ENCODE peak calls at places on chromosomes 13 and 19, in five cellular contexts. L is sigmoid colon, E is GM12878, N is endothelial cell of umbilical vein, X is transverse colon. R is an unnamed sample.

GRCh38 chr13:30739646-30740642 is 4.6 kb downstream of the ALOX5AP start:
- DNase-seq in L (no peak), E (peak), N (peak), X (no peak), R (no peak)

GRCh38 chr13:95121516-95121915 is 179.7 kb downstream of the ABCC4 start:
- DNase-seq in L (no peak), E (no peak), N (no peak), X (no peak), R (no peak)

GRCh38 chr13:51626749-51627148 is 42.5 kb downstream of the WDFY2 start:
- DNase-seq in L (no peak), E (no peak), N (no peak), X (no peak), R (no peak)

GRCh38 chr13:102100234-102100633 is 301.6 kb downstream of the FGF14 start:
- DNase-seq in L (no peak), E (no peak), N (no peak), X (no peak), R (no peak)

GRCh38 chr19:45517641-45518468 is 10.6 kb downstream of the VASP start:
- DNase-seq in L (no peak), E (no peak), N (no peak), X (no peak), R (no peak)

GRCh38 chr13:113786262-113786841 is 27.3 kb downstream of the TMEM255B start:
- DNase-seq in L (no peak), E (no peak), N (peak), X (no peak), R (no peak)

GRCh38 chr19:18428837-18429674 is 8.9 kb downstream of the ISYNA1 start:
- DNase-seq in L (peak), E (no peak), N (peak), X (peak), R (no peak)

GRCh38 chr13:76717092-76717491 is 169.1 kb downstream of the KCTD12 start:
- DNase-seq in L (no peak), E (no peak), N (no peak), X (no peak), R (no peak)

GRCh38 chr19:10514211-10515145 is 2.8 kb downstream of the S1PR5 start:
- DNase-seq in L (no peak), E (no peak), N (no peak), X (no peak), R (no peak)

GRCh38 chr19:44722131-44723121 is 23.5 kb downstream of the CEACAM16 start:
- DNase-seq in L (no peak), E (peak), N (peak), X (no peak), R (no peak)

GRCh38 chr19:10988921-10989320 is 28.1 kb downstream of the SMARCA4 start:
- DNase-seq in L (no peak), E (no peak), N (no peak), X (no peak), R (no peak)

GRCh38 chr19:36488816-36489138 is 584 bp downstream of the ZNF566 start:
- DNase-seq in L (no peak), E (no peak), N (no peak), X (no peak), R (no peak)

GRCh38 chr13:113746143-113746525 is 12.9 kb upstream of the TMEM255B start:
- DNase-seq in L (no peak), E (no peak), N (no peak), X (peak), R (no peak)

GRCh38 chr13:112740502-112741131 is 50.8 kb downstream of the ATP11A start:
- DNase-seq in L (peak), E (no peak), N (peak), X (peak), R (no peak)

GRCh38 chr19:4328243-4328990 is 10.2 kb downstream of the STAP2 start:
- DNase-seq in L (peak), E (peak), N (peak), X (peak), R (peak)

GRCh38 chr19:4326837-4327251 is 11.8 kb downstream of the STAP2 start:
- DNase-seq in L (no peak), E (no peak), N (no peak), X (no peak), R (no peak)

GRCh38 chr19:4327252-4327876 is 11.3 kb downstream of the STAP2 start:
- DNase-seq in L (peak), E (no peak), N (peak), X (peak), R (no peak)

GRCh38 chr19:4327877-4328242 is 10.8 kb downstream of the STAP2 start:
- DNase-seq in L (no peak), E (no peak), N (no peak), X (no peak), R (no peak)

DNA sequence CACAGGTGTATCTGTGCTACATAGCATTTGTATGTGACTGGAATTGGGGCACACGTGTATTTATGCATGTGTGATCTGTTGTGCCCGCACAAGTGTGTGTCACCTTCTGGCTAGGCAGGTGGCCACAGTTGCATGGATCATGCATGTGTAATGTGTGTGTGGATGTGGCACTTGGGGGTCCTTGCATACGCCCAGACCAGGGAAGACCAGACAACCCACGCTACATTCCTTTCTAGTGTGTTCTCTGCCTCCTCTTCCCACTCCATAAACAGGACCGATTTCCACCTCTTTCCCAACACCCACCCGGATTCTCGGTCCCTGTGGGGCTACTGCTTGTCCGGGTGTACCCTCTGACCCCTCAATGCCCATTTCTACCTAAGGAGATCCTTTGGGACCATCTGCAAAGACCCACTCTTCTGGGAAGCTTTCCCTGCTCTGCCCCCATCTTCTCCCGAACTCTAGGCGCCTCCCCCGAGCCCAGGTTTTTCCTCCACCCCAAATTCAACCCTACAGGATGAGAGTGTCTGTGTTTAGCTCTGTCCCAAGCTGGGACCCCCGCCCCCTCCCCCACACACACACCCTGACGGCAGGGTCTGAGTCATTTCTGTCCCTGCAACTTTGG is 12.3 kb downstream of the STAP2 start:
- DNase-seq in L (no peak), E (no peak), N (no peak), X (no peak), R (no peak)
- H3K4me3 ChIP-seq in L (no peak), E (no peak), N (no peak), X (no peak), R (no peak)

DNA sequence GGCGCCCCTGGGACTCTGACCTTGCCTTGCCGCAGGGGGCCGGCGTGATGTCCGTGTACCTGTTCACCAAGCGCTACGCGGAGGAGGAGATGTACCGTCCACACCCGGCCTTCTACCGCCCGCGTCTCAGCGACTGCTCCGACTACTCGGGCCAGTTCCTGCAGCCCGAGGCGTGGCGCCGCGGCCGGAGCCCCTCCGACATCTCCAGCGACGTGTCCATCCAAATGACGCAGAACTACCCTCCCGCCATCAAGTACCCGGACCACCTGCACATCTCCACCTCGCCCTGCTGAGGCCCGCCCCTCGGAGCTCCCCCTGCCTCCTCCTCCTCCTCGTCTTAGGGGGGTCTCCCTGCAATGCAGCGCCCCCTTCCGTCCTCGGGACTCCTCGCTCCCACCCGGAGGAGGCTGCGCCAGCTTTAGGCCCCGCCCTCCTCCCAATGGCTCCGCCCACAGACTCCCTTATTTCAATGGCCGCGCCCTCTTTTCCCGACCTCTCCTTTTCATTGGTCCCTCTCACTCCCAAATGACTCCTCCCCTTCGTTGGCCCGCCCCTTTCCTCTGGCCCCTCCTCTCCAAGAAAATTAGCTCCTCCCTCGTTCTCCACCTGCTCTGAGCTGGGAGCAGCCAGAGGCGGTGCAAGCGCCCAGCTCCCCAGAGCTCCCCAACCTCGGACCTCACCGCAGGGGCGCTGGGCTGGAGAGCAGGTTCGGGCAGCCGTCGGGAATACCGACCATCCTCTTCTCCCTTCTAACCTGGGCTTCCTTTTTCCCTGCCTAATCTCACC is 20.5 kb upstream of the CACNG8 start:
- DNase-seq in L (no peak), E (no peak), N (peak), X (no peak), R (no peak)
- H3K27ac ChIP-seq in L (no peak), E (no peak), N (no peak), X (no peak), R (no peak)

GRCh38 chr13:57630661-57631606 is 610 bp upstream of the PCDH17 start:
- DNase-seq in L (no peak), E (no peak), N (peak), X (no peak), R (no peak)

GRCh38 chr13:57629391-57629804 is 2.1 kb upstream of the PCDH17 start:
- DNase-seq in L (no peak), E (no peak), N (no peak), X (no peak), R (no peak)

GRCh38 chr13:57627663-57628062 is 3.9 kb upstream of the PCDH17 start:
- DNase-seq in L (no peak), E (no peak), N (peak), X (no peak), R (no peak)

GRCh38 chr13:57631607-57632275 is at the start of gene PCDH17:
- DNase-seq in L (no peak), E (no peak), N (peak), X (peak), R (no peak)

DNA sequence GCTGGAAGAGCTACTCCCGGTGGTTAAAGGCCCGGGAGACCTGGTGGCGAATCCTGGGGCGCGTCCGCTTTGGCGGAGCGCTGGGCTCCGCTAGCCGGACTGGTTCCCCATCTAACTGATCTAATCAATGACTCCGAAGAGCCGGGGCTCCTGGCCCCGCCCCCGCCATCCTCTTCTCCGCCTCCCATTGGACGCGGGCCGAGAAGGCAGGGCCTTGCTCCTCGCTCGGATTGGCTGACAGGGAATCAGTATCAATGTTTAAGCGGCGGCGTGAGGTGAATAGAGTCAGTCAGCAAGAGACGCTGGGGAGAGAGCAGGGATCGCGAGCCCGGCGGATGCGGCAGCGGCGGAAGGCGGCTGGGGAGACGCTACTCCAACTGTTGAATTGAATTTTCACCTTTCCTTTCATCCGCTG is 1.7 kb upstream of the PCDH17 start:
- DNase-seq in L (peak), E (no peak), N (peak), X (peak), R (no peak)
- TF ChIP-seq POLR2AphosphoS5 in L (peak), E (no peak), N (peak), X (peak), R (peak)

GRCh38 chr13:44433863-44434262 is 60.2 kb downstream of the SERP2 start:
- DNase-seq in L (no peak), E (no peak), N (no peak), X (no peak), R (no peak)

GRCh38 chr13:44435142-44435982 is 61.7 kb downstream of the SERP2 start:
- DNase-seq in L (peak), E (peak), N (peak), X (peak), R (peak)

GRCh38 chr13:44434441-44435141 is 61.0 kb downstream of the SERP2 start:
- DNase-seq in L (no peak), E (no peak), N (no peak), X (no peak), R (no peak)

GRCh38 chr13:44431150-44431549 is 57.5 kb downstream of the SERP2 start:
- DNase-seq in L (no peak), E (no peak), N (no peak), X (peak), R (no peak)

GRCh38 chr13:44432595-44432994 is 59.0 kb downstream of the SERP2 start:
- DNase-seq in L (no peak), E (no peak), N (peak), X (no peak), R (no peak)
- H3K4me3 ChIP-seq in L (no peak), E (no peak), N (no peak), X (no peak), R (no peak)

DNA sequence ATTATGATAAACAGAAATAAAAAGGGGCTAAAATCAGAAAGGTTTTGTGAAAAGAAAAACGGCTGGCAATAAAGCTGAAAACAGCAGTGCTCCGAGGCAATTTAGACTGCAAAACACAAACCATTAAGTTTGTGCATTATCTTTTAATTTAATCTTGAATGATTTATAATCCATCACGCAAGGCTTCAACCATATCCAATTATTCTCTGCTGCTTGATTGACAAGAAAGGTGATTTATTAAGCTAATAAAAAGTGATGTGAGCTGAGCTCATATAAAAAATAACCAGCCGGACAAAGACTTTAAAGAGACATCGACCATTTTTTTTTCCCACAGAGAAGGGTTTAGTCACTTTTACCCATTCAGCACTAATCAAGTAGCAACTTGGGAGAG is 33.6 kb downstream of the TSHZ3 start:
- DNase-seq in L (no peak), E (no peak), N (no peak), X (no peak), R (no peak)
- H3K27ac ChIP-seq in L (peak), E (no peak), N (no peak), X (peak), R (no peak)

DNA sequence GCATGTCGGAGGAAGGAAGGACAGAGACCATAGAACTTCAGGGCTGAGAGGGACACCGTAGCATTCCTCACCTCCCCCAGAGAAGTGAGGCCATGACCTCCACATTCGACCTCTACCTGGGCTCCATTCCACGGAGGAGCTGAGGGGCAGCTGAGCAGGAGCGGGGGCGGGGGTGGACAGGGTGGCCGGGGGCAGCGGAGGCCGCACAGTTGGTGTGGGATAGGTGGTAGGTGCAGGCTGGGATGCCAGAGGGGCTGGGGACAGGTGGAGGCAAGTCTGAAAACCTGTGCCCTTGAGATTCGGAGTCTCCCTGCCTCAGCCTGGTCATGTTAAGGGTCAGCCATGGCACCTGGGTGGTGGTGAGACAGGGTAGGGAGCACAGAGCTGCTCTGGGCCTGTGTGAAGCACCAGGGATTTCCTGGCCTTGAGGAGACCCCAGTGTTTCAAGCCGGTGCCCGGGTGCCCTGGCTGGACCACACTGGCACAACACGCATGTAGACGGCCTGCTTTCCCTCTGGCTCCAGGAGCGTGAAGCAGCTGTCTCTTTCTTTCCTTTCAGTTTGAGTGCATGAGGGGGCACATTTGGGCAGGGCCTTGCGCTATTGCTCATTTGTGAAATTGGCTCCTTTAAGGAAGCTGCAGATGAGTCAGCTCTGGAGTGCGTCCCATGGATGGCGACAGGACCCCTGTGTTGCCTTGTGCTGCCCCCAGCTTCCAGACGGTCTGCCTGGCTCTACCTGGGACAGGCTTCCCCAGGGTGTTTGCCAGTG is 51.8 kb downstream of the TSSK6 start:
- DNase-seq in L (peak), E (no peak), N (peak), X (no peak), R (no peak)
- TF ChIP-seq POLR2AphosphoS5 in L (peak), E (no peak), N (no peak), X (no peak), R (no peak)

GRCh38 chr19:54549224-54549623 is 24.4 kb upstream of the LILRA2 start:
- DNase-seq in L (no peak), E (no peak), N (no peak), X (no peak), R (no peak)
- H3K4me3 ChIP-seq in L (no peak), E (no peak), N (no peak), X (no peak), R (no peak)

GRCh38 chr13:44301639-44302015 is 72.0 kb upstream of the SERP2 start:
- DNase-seq in L (no peak), E (no peak), N (no peak), X (no peak), R (no peak)

GRCh38 chr13:44303681-44304432 is 69.8 kb upstream of the SERP2 start:
- DNase-seq in L (peak), E (no peak), N (no peak), X (peak), R (no peak)

GRCh38 chr13:44302233-44302632 is 71.4 kb upstream of the SERP2 start:
- DNase-seq in L (no peak), E (no peak), N (no peak), X (no peak), R (no peak)

GRCh38 chr13:44304433-44304725 is 69.2 kb upstream of the SERP2 start:
- DNase-seq in L (no peak), E (no peak), N (no peak), X (no peak), R (no peak)

DNA sequence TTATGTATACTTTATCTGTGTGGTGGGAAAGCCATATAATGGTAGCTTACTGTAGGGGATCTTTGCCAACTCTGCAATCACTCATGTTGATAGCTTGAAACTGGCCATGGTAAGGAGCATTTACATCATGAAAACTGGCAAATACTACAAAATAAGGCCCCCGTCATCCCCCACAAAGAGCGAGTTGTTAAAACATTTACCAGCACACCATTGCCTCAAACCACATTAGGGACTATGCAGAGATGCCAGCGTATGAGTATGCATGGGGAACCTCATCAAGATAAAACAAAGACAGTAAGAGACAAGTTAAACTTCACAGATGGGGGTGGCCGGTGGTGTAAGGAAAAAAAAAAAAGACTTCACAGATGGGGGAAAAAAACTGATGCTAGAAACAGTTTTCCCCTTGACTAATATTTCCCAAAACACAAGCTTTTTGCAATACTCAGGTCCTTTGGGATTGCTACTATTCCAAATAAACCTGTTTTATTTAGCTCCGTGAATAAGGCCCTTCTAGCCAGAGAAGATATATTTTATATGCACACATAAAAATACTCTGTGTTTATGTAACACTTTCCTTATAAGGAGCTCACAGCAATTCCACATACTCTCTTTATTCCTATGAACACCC is 70.6 kb upstream of the SERP2 start:
- DNase-seq in L (peak), E (no peak), N (no peak), X (no peak), R (no peak)
- H3K27ac ChIP-seq in L (peak), E (no peak), N (no peak), X (peak), R (peak)

GRCh38 chr13:103794526-103794925 is 728.3 kb upstream of the SLC10A2 start:
- DNase-seq in L (no peak), E (no peak), N (no peak), X (no peak), R (no peak)
- TF ChIP-seq POLR2AphosphoS5 in L (no peak), E (no peak), N (no peak), X (no peak), R (no peak)

R was measured in prostate gland.